ENCODE peak calls at places on chromosome X, in eight cellular contexts. One of them, this sample, is unnamed.

GRCh38 chrX:39859991-39860861 is 237.5 kb downstream of the BCOR start:
- DNase-seq in activated CD4-positive, CD25-positive, alpha-beta regulatory T cell: peak; percentile 47
- DNase-seq in substantia nigra: no peak
- DNase-seq in fibroblast of mammary gland: peak; percentile 69
- DNase-seq in IMR-90: peak; percentile 91
- DNase-seq in stomach: peak; percentile 34
- DNase-seq in GM13976: peak; percentile 74
- DNase-seq in astrocyte of the cerebellum: no peak
- DNase-seq in this sample: peak; percentile 80

GRCh38 chrX:70046978-70047377 is 2.8 kb downstream of the AWAT2 start:
- DNase-seq in activated CD4-positive, CD25-positive, alpha-beta regulatory T cell: no peak
- DNase-seq in substantia nigra: no peak
- DNase-seq in fibroblast of mammary gland: peak; percentile 20
- DNase-seq in IMR-90: peak; percentile 47
- DNase-seq in stomach: no peak
- DNase-seq in GM13976: no peak
- DNase-seq in astrocyte of the cerebellum: no peak
- DNase-seq in this sample: no peak

GRCh38 chrX:48493890-48494364 is 14.9 kb upstream of the PORCN start:
- DNase-seq in activated CD4-positive, CD25-positive, alpha-beta regulatory T cell: no peak
- DNase-seq in substantia nigra: peak; percentile 10
- DNase-seq in fibroblast of mammary gland: peak; percentile 58
- DNase-seq in IMR-90: peak; percentile 38
- DNase-seq in stomach: peak; percentile 47
- DNase-seq in GM13976: no peak
- DNase-seq in astrocyte of the cerebellum: no peak
- DNase-seq in this sample: peak; percentile 41

GRCh38 chrX:5646818-5647217 is 581.8 kb downstream of the NLGN4X start:
- DNase-seq in activated CD4-positive, CD25-positive, alpha-beta regulatory T cell: no peak
- DNase-seq in substantia nigra: no peak
- DNase-seq in fibroblast of mammary gland: no peak
- DNase-seq in IMR-90: no peak
- DNase-seq in stomach: no peak
- DNase-seq in GM13976: peak; percentile 34
- DNase-seq in astrocyte of the cerebellum: no peak
- DNase-seq in this sample: peak; percentile 84

GRCh38 chrX:53076671-53077070 is 5.5 kb upstream of the TSPYL2 start:
- DNase-seq in activated CD4-positive, CD25-positive, alpha-beta regulatory T cell: no peak
- DNase-seq in substantia nigra: no peak
- DNase-seq in fibroblast of mammary gland: no peak
- DNase-seq in IMR-90: no peak
- DNase-seq in stomach: no peak
- DNase-seq in GM13976: no peak
- DNase-seq in astrocyte of the cerebellum: no peak
- DNase-seq in this sample: no peak

GRCh38 chrX:150361777-150362351 is 1.3 kb upstream of the MAMLD1 start:
- DNase-seq in activated CD4-positive, CD25-positive, alpha-beta regulatory T cell: peak; percentile 11
- DNase-seq in substantia nigra: no peak
- DNase-seq in fibroblast of mammary gland: no peak
- DNase-seq in IMR-90: peak; percentile 29
- DNase-seq in stomach: no peak
- DNase-seq in GM13976: peak; percentile 28
- DNase-seq in astrocyte of the cerebellum: no peak
- DNase-seq in this sample: no peak

GRCh38 chrX:45712067-45712466 is 511.4 kb upstream of the DIPK2B start:
- DNase-seq in activated CD4-positive, CD25-positive, alpha-beta regulatory T cell: no peak
- DNase-seq in substantia nigra: no peak
- DNase-seq in fibroblast of mammary gland: peak; percentile 80
- DNase-seq in IMR-90: peak; percentile 65
- DNase-seq in stomach: no peak
- DNase-seq in GM13976: no peak
- DNase-seq in astrocyte of the cerebellum: no peak
- DNase-seq in this sample: no peak

GRCh38 chrX:72308209-72308565 is 2.5 kb upstream of the CITED1 start:
- DNase-seq in activated CD4-positive, CD25-positive, alpha-beta regulatory T cell: no peak
- DNase-seq in substantia nigra: no peak
- DNase-seq in fibroblast of mammary gland: no peak
- DNase-seq in IMR-90: no peak
- DNase-seq in stomach: no peak
- DNase-seq in GM13976: no peak
- DNase-seq in astrocyte of the cerebellum: no peak
- DNase-seq in this sample: no peak

GRCh38 chrX:27162496-27162895 is 300.6 kb downstream of the PPP4R3C start:
- DNase-seq in activated CD4-positive, CD25-positive, alpha-beta regulatory T cell: no peak
- DNase-seq in substantia nigra: no peak
- DNase-seq in fibroblast of mammary gland: no peak
- DNase-seq in IMR-90: no peak
- DNase-seq in stomach: no peak
- DNase-seq in GM13976: no peak
- DNase-seq in astrocyte of the cerebellum: no peak
- DNase-seq in this sample: no peak

GRCh38 chrX:68754406-68754805 is 74.4 kb upstream of the EFNB1 start:
- DNase-seq in activated CD4-positive, CD25-positive, alpha-beta regulatory T cell: no peak
- DNase-seq in substantia nigra: no peak
- DNase-seq in fibroblast of mammary gland: no peak
- DNase-seq in IMR-90: no peak
- DNase-seq in stomach: no peak
- DNase-seq in GM13976: no peak
- DNase-seq in astrocyte of the cerebellum: no peak
- DNase-seq in this sample: no peak

GRCh38 chrX:104285201-104285600 is 30.5 kb upstream of the ESX1 start:
- DNase-seq in activated CD4-positive, CD25-positive, alpha-beta regulatory T cell: no peak
- DNase-seq in substantia nigra: no peak
- DNase-seq in fibroblast of mammary gland: no peak
- DNase-seq in IMR-90: no peak
- DNase-seq in stomach: no peak
- DNase-seq in GM13976: no peak
- DNase-seq in astrocyte of the cerebellum: no peak
- DNase-seq in this sample: no peak

GRCh38 chrX:17814059-17814458 is 47.0 kb downstream of the RAI2 start:
- DNase-seq in activated CD4-positive, CD25-positive, alpha-beta regulatory T cell: no peak
- DNase-seq in substantia nigra: no peak
- DNase-seq in fibroblast of mammary gland: peak; percentile 43
- DNase-seq in IMR-90: no peak
- DNase-seq in stomach: no peak
- DNase-seq in GM13976: no peak
- DNase-seq in astrocyte of the cerebellum: no peak
- DNase-seq in this sample: no peak

GRCh38 chrX:82589410-82589809 is 918.7 kb upstream of the POU3F4 start:
- DNase-seq in activated CD4-positive, CD25-positive, alpha-beta regulatory T cell: no peak
- DNase-seq in substantia nigra: no peak
- DNase-seq in fibroblast of mammary gland: peak; percentile 8
- DNase-seq in IMR-90: no peak
- DNase-seq in stomach: no peak
- DNase-seq in GM13976: no peak
- DNase-seq in astrocyte of the cerebellum: peak; percentile 23
- DNase-seq in this sample: no peak

GRCh38 chrX:11137543-11138139 is 26.5 kb downstream of the HCCS start:
- DNase-seq in activated CD4-positive, CD25-positive, alpha-beta regulatory T cell: no peak
- DNase-seq in substantia nigra: no peak
- DNase-seq in fibroblast of mammary gland: peak; percentile 64
- DNase-seq in IMR-90: peak; percentile 52
- DNase-seq in stomach: no peak
- DNase-seq in GM13976: peak; percentile 31
- DNase-seq in astrocyte of the cerebellum: peak; percentile 22
- DNase-seq in this sample: peak; percentile 28

GRCh38 chrX:46165411-46165810 is 379.8 kb downstream of the ZNF674 start:
- DNase-seq in activated CD4-positive, CD25-positive, alpha-beta regulatory T cell: no peak
- DNase-seq in substantia nigra: no peak
- DNase-seq in fibroblast of mammary gland: peak; percentile 54
- DNase-seq in IMR-90: peak; percentile 16
- DNase-seq in stomach: no peak
- DNase-seq in GM13976: no peak
- DNase-seq in astrocyte of the cerebellum: peak; percentile 13
- DNase-seq in this sample: no peak

GRCh38 chrX:104270916-104271512 is 16.3 kb upstream of the ESX1 start:
- DNase-seq in activated CD4-positive, CD25-positive, alpha-beta regulatory T cell: peak; percentile 0
- DNase-seq in substantia nigra: peak; percentile 2
- DNase-seq in fibroblast of mammary gland: peak; percentile 42
- DNase-seq in IMR-90: peak; percentile 22
- DNase-seq in stomach: no peak
- DNase-seq in GM13976: peak; percentile 24
- DNase-seq in astrocyte of the cerebellum: peak; percentile 1
- DNase-seq in this sample: no peak

GRCh38 chrX:13126785-13127184 is 82.4 kb upstream of the FAM9C start:
- DNase-seq in activated CD4-positive, CD25-positive, alpha-beta regulatory T cell: no peak
- DNase-seq in substantia nigra: no peak
- DNase-seq in fibroblast of mammary gland: peak; percentile 33
- DNase-seq in IMR-90: no peak
- DNase-seq in stomach: no peak
- DNase-seq in GM13976: no peak
- DNase-seq in astrocyte of the cerebellum: no peak
- DNase-seq in this sample: no peak

GRCh38 chrX:10011261-10011931 is 44.2 kb downstream of the CLDN34 start:
- DNase-seq in activated CD4-positive, CD25-positive, alpha-beta regulatory T cell: no peak
- DNase-seq in substantia nigra: no peak
- DNase-seq in fibroblast of mammary gland: no peak
- DNase-seq in IMR-90: peak; percentile 29
- DNase-seq in stomach: no peak
- DNase-seq in GM13976: no peak
- DNase-seq in astrocyte of the cerebellum: no peak
- DNase-seq in this sample: no peak

GRCh38 chrX:17788439-17788838 is 51.1 kb downstream of the SCML1 start:
- DNase-seq in activated CD4-positive, CD25-positive, alpha-beta regulatory T cell: no peak
- DNase-seq in substantia nigra: no peak
- DNase-seq in fibroblast of mammary gland: peak; percentile 38
- DNase-seq in IMR-90: peak; percentile 16
- DNase-seq in stomach: peak; percentile 39
- DNase-seq in GM13976: peak; percentile 68
- DNase-seq in astrocyte of the cerebellum: peak; percentile 12
- DNase-seq in this sample: peak; percentile 12

GRCh38 chrX:13473666-13474516 is 95.5 kb upstream of the EGFL6 start:
- DNase-seq in activated CD4-positive, CD25-positive, alpha-beta regulatory T cell: no peak
- DNase-seq in substantia nigra: no peak
- DNase-seq in fibroblast of mammary gland: peak; percentile 63
- DNase-seq in IMR-90: peak; percentile 40
- DNase-seq in stomach: no peak
- DNase-seq in GM13976: peak; percentile 31
- DNase-seq in astrocyte of the cerebellum: no peak
- DNase-seq in this sample: peak; percentile 56

GRCh38 chrX:18997916-18998315 is 14.0 kb upstream of the PHKA2 start:
- DNase-seq in activated CD4-positive, CD25-positive, alpha-beta regulatory T cell: no peak
- DNase-seq in substantia nigra: no peak
- DNase-seq in fibroblast of mammary gland: peak; percentile 41
- DNase-seq in IMR-90: no peak
- DNase-seq in stomach: no peak
- DNase-seq in GM13976: no peak
- DNase-seq in astrocyte of the cerebellum: no peak
- DNase-seq in this sample: no peak

GRCh38 chrX:120459313-120459712 is 9.8 kb downstream of the LAMP2 start:
- DNase-seq in activated CD4-positive, CD25-positive, alpha-beta regulatory T cell: no peak
- DNase-seq in substantia nigra: no peak
- DNase-seq in fibroblast of mammary gland: no peak
- DNase-seq in IMR-90: no peak
- DNase-seq in stomach: no peak
- DNase-seq in GM13976: no peak
- DNase-seq in astrocyte of the cerebellum: no peak
- DNase-seq in this sample: no peak

GRCh38 chrX:134388161-134389109 is 71.5 kb upstream of the HPRT1 start:
- DNase-seq in activated CD4-positive, CD25-positive, alpha-beta regulatory T cell: no peak
- DNase-seq in substantia nigra: no peak
- DNase-seq in fibroblast of mammary gland: no peak
- DNase-seq in IMR-90: no peak
- DNase-seq in stomach: no peak
- DNase-seq in GM13976: peak; percentile 55
- DNase-seq in astrocyte of the cerebellum: no peak
- DNase-seq in this sample: no peak

GRCh38 chrX:54808109-54808604 is 612 bp downstream of the MAGED2 start:
- DNase-seq in activated CD4-positive, CD25-positive, alpha-beta regulatory T cell: peak; percentile 22
- DNase-seq in substantia nigra: peak; percentile 67
- DNase-seq in fibroblast of mammary gland: peak; percentile 19
- DNase-seq in IMR-90: no peak
- DNase-seq in stomach: peak; percentile 58
- DNase-seq in GM13976: peak; percentile 52
- DNase-seq in astrocyte of the cerebellum: peak; percentile 4
- DNase-seq in this sample: peak; percentile 10

GRCh38 chrX:150017868-150018267 is 79.6 kb upstream of the EOLA2 start:
- DNase-seq in activated CD4-positive, CD25-positive, alpha-beta regulatory T cell: no peak
- DNase-seq in substantia nigra: no peak
- DNase-seq in fibroblast of mammary gland: no peak
- DNase-seq in IMR-90: no peak
- DNase-seq in stomach: no peak
- DNase-seq in GM13976: no peak
- DNase-seq in astrocyte of the cerebellum: no peak
- DNase-seq in this sample: no peak

GRCh38 chrX:110667706-110668105 is 127.9 kb downstream of the CHRDL1 start:
- DNase-seq in activated CD4-positive, CD25-positive, alpha-beta regulatory T cell: no peak
- DNase-seq in substantia nigra: no peak
- DNase-seq in fibroblast of mammary gland: no peak
- DNase-seq in IMR-90: no peak
- DNase-seq in stomach: no peak
- DNase-seq in GM13976: no peak
- DNase-seq in astrocyte of the cerebellum: no peak
- DNase-seq in this sample: no peak

GRCh38 chrX:105608745-105609144 is 213.6 kb upstream of the NRK start:
- DNase-seq in activated CD4-positive, CD25-positive, alpha-beta regulatory T cell: no peak
- DNase-seq in substantia nigra: no peak
- DNase-seq in fibroblast of mammary gland: peak; percentile 5
- DNase-seq in IMR-90: no peak
- DNase-seq in stomach: no peak
- DNase-seq in GM13976: no peak
- DNase-seq in astrocyte of the cerebellum: no peak
- DNase-seq in this sample: no peak

GRCh38 chrX:39960219-39960618 is 137.5 kb downstream of the BCOR start:
- DNase-seq in activated CD4-positive, CD25-positive, alpha-beta regulatory T cell: no peak
- DNase-seq in substantia nigra: no peak
- DNase-seq in fibroblast of mammary gland: no peak
- DNase-seq in IMR-90: no peak
- DNase-seq in stomach: peak; percentile 63
- DNase-seq in GM13976: no peak
- DNase-seq in astrocyte of the cerebellum: no peak
- DNase-seq in this sample: no peak

GRCh38 chrX:71017396-71017939 is 50.7 kb downstream of the SNX12 start:
- DNase-seq in activated CD4-positive, CD25-positive, alpha-beta regulatory T cell: no peak
- DNase-seq in substantia nigra: no peak
- DNase-seq in fibroblast of mammary gland: no peak
- DNase-seq in IMR-90: peak; percentile 4
- DNase-seq in stomach: no peak
- DNase-seq in GM13976: no peak
- DNase-seq in astrocyte of the cerebellum: peak; percentile 22
- DNase-seq in this sample: no peak

This sample was measured in MM.1S.